ENCODE peak calls at places on chromosome 22, in six cellular contexts. One of them, this sample, is unnamed.

GRCh38 chr22:29202231-29203192 is 3.2 kb upstream of the EMID1 start:
- DNase-seq in coronary artery: no peak
- DNase-seq in AG10803: peak
- DNase-seq in endodermal cell: peak
- DNase-seq in AG04450: no peak
- DNase-seq in skeletal muscle cell: no peak
- DNase-seq in this sample: no peak

GRCh38 chr22:43152355-43153071 is 1.2 kb downstream of the TSPO start:
- DNase-seq in coronary artery: peak
- DNase-seq in AG10803: peak
- DNase-seq in endodermal cell: peak
- DNase-seq in AG04450: no peak
- DNase-seq in skeletal muscle cell: no peak
- DNase-seq in this sample: no peak

GRCh38 chr22:43173566-43173965 is 13.4 kb downstream of the TTLL12 start:
- DNase-seq in coronary artery: no peak
- DNase-seq in AG10803: no peak
- DNase-seq in endodermal cell: no peak
- DNase-seq in AG04450: no peak
- DNase-seq in skeletal muscle cell: no peak
- DNase-seq in this sample: no peak

GRCh38 chr22:29621761-29622526 is 18.5 kb downstream of the NF2 start:
- DNase-seq in coronary artery: no peak
- DNase-seq in AG10803: peak
- DNase-seq in endodermal cell: no peak
- DNase-seq in AG04450: peak
- DNase-seq in skeletal muscle cell: peak
- DNase-seq in this sample: peak

GRCh38 chr22:42604403-42604802 is 10.3 kb downstream of the POLDIP3 start:
- DNase-seq in coronary artery: no peak
- DNase-seq in AG10803: peak
- DNase-seq in endodermal cell: no peak
- DNase-seq in AG04450: no peak
- DNase-seq in skeletal muscle cell: no peak
- DNase-seq in this sample: no peak

GRCh38 chr22:27993774-27994350 is 74.8 kb upstream of the PITPNB start:
- DNase-seq in coronary artery: peak
- DNase-seq in AG10803: no peak
- DNase-seq in endodermal cell: no peak
- DNase-seq in AG04450: no peak
- DNase-seq in skeletal muscle cell: no peak
- DNase-seq in this sample: no peak

GRCh38 chr22:35376728-35377472 is 4.0 kb upstream of the HMOX1 start:
- DNase-seq in coronary artery: peak
- DNase-seq in AG10803: peak
- DNase-seq in endodermal cell: peak
- DNase-seq in AG04450: peak
- DNase-seq in skeletal muscle cell: peak
- DNase-seq in this sample: peak

GRCh38 chr22:30265851-30266444 is 703 bp downstream of the OSM start:
- DNase-seq in coronary artery: no peak
- DNase-seq in AG10803: no peak
- DNase-seq in endodermal cell: peak
- DNase-seq in AG04450: no peak
- DNase-seq in skeletal muscle cell: no peak
- DNase-seq in this sample: no peak

GRCh38 chr22:27682438-27682837 is 119.1 kb downstream of the MN1 start:
- DNase-seq in coronary artery: no peak
- DNase-seq in AG10803: no peak
- DNase-seq in endodermal cell: peak
- DNase-seq in AG04450: no peak
- DNase-seq in skeletal muscle cell: no peak
- DNase-seq in this sample: no peak

GRCh38 chr22:30308518-30309230 is 18.1 kb downstream of the TBC1D10A start:
- DNase-seq in coronary artery: no peak
- DNase-seq in AG10803: peak
- DNase-seq in endodermal cell: no peak
- DNase-seq in AG04450: no peak
- DNase-seq in skeletal muscle cell: no peak
- DNase-seq in this sample: no peak

GRCh38 chr22:29658171-29658570 is 54.7 kb downstream of the NF2 start:
- DNase-seq in coronary artery: no peak
- DNase-seq in AG10803: no peak
- DNase-seq in endodermal cell: no peak
- DNase-seq in AG04450: no peak
- DNase-seq in skeletal muscle cell: no peak
- DNase-seq in this sample: no peak

GRCh38 chr22:17971711-17972110 is 52.6 kb downstream of the MICAL3 start:
- DNase-seq in coronary artery: no peak
- DNase-seq in AG10803: no peak
- DNase-seq in endodermal cell: no peak
- DNase-seq in AG04450: no peak
- DNase-seq in skeletal muscle cell: no peak
- DNase-seq in this sample: no peak

GRCh38 chr22:24305260-24305692 is 34.6 kb downstream of the SPECC1L start:
- DNase-seq in coronary artery: no peak
- DNase-seq in AG10803: peak
- DNase-seq in endodermal cell: no peak
- DNase-seq in AG04450: no peak
- DNase-seq in skeletal muscle cell: no peak
- DNase-seq in this sample: no peak

DNA sequence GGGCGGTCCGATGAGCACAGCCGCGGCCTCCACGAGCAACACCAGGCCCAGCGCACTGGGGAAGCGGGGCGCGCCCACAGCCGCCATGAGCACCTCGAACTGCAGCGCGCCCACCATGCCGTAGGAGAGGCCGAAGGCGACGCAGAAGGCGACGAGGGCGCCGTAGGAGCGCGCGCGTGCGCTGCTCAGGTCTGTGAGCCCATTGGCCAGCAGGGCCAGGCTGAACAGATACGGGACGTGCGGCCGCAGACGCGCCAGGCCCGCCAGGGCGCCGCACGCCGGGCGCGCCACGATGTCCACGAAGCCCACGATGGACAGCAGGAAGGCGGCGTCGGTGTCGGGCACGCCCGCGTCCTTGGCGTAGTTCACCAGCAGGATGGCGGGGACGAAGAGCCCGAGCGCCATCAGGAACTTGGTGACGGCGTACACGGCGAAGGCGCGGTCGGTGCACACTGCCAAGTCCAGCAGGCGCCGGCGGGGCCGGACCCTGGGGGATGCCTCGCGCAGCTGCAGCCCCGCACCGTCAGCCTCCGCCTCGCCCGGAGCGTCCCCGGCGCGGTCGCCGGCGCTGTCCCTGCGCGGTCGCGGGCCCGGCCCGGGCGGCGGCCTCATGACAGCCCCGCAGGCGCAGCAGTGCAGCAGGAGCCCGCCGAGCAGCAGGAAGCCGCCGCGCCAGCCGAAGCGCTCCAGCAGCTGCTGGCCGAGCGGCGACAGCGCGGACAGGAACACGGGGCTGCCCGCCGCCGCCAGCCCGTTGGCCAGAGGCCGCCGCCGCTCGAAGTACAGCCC is 2.9 kb downstream of the SLC16A8 start:
- DNase-seq in coronary artery: no peak
- DNase-seq in AG10803: peak
- DNase-seq in endodermal cell: peak
- DNase-seq in AG04450: no peak
- DNase-seq in skeletal muscle cell: no peak
- DNase-seq in this sample: no peak
- H3K4me3 ChIP-seq in coronary artery: peak
- H3K4me3 ChIP-seq in AG10803: peak
- H3K4me3 ChIP-seq in endodermal cell: no peak
- H3K4me3 ChIP-seq in AG04450: peak
- H3K4me3 ChIP-seq in skeletal muscle cell: peak
- H3K4me3 ChIP-seq in this sample: no peak

GRCh38 chr22:46432164-46433068 is 96.9 kb downstream of the TRMU start:
- DNase-seq in coronary artery: no peak
- DNase-seq in AG10803: peak
- DNase-seq in endodermal cell: no peak
- DNase-seq in AG04450: no peak
- DNase-seq in skeletal muscle cell: no peak
- DNase-seq in this sample: no peak
- H3K4me3 ChIP-seq in coronary artery: peak
- H3K4me3 ChIP-seq in AG10803: peak
- H3K4me3 ChIP-seq in endodermal cell: no peak
- H3K4me3 ChIP-seq in AG04450: peak
- H3K4me3 ChIP-seq in skeletal muscle cell: peak
- H3K4me3 ChIP-seq in this sample: peak

GRCh38 chr22:32261306-32261705 is 6.2 kb upstream of the SLC5A4 start:
- DNase-seq in coronary artery: no peak
- DNase-seq in AG10803: no peak
- DNase-seq in endodermal cell: no peak
- DNase-seq in AG04450: no peak
- DNase-seq in skeletal muscle cell: no peak
- DNase-seq in this sample: no peak

GRCh38 chr22:32255726-32256125 is 579 bp upstream of the SLC5A4 start:
- DNase-seq in coronary artery: no peak
- DNase-seq in AG10803: no peak
- DNase-seq in endodermal cell: no peak
- DNase-seq in AG04450: no peak
- DNase-seq in skeletal muscle cell: no peak
- DNase-seq in this sample: no peak

GRCh38 chr22:32255217-32255616 is at the start of gene SLC5A4:
- DNase-seq in coronary artery: no peak
- DNase-seq in AG10803: no peak
- DNase-seq in endodermal cell: no peak
- DNase-seq in AG04450: no peak
- DNase-seq in skeletal muscle cell: no peak
- DNase-seq in this sample: no peak

DNA sequence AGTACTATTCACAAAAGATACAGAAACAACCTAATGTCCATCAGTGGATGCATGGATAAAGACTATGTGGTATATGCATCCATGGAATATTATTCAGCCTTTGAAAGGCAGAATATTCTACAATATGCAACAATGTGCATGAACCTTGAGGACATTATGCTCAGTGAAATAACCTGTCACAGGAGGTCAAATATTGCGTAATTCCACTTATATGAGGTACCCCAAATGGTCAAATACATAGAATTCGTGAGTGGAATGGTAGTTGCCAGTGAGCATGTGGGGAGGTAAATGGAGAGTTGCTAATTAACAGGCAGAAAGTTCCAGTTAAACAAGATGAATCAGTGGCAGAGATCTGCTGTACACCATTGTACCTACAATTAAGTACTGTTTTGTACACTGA is 3.6 kb upstream of the SLC5A4 start:
- DNase-seq in coronary artery: no peak
- DNase-seq in AG10803: no peak
- DNase-seq in endodermal cell: no peak
- DNase-seq in AG04450: no peak
- DNase-seq in skeletal muscle cell: no peak
- DNase-seq in this sample: no peak
- H3K4me3 ChIP-seq in coronary artery: no peak
- H3K4me3 ChIP-seq in AG10803: no peak
- H3K4me3 ChIP-seq in endodermal cell: no peak
- H3K4me3 ChIP-seq in AG04450: no peak
- H3K4me3 ChIP-seq in skeletal muscle cell: no peak
- H3K4me3 ChIP-seq in this sample: no peak

GRCh38 chr22:44331881-44332714 is 19.3 kb upstream of the SHISAL1 start:
- DNase-seq in coronary artery: no peak
- DNase-seq in AG10803: peak
- DNase-seq in endodermal cell: peak
- DNase-seq in AG04450: no peak
- DNase-seq in skeletal muscle cell: no peak
- DNase-seq in this sample: no peak
- H3K4me3 ChIP-seq in coronary artery: peak
- H3K4me3 ChIP-seq in AG10803: peak
- H3K4me3 ChIP-seq in endodermal cell: peak
- H3K4me3 ChIP-seq in AG04450: peak
- H3K4me3 ChIP-seq in skeletal muscle cell: peak
- H3K4me3 ChIP-seq in this sample: peak

DNA sequence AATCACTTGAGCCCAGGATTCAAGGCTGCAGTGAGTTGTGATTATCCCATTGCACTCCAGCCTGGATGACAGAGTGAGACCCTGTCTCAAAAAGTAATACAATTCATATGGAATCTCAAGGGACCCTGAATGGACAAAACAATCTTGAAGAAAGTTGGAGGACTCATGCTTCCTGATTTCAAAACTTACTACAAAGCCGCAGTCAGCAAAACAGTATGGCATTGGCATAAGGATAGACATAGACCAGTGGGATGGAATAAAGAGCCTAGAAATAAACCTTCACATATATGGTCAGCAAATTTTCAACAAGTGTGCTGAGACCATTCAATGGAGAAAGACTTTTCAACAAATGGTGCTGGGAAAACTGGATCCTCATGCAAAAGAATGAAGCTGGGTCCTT is 2.5 kb downstream of the SELENOO start:
- DNase-seq in coronary artery: no peak
- DNase-seq in AG10803: no peak
- DNase-seq in endodermal cell: no peak
- DNase-seq in AG04450: no peak
- DNase-seq in skeletal muscle cell: no peak
- DNase-seq in this sample: no peak
- H3K4me3 ChIP-seq in coronary artery: no peak
- H3K4me3 ChIP-seq in AG10803: no peak
- H3K4me3 ChIP-seq in endodermal cell: no peak
- H3K4me3 ChIP-seq in AG04450: no peak
- H3K4me3 ChIP-seq in skeletal muscle cell: no peak
- H3K4me3 ChIP-seq in this sample: no peak

DNA sequence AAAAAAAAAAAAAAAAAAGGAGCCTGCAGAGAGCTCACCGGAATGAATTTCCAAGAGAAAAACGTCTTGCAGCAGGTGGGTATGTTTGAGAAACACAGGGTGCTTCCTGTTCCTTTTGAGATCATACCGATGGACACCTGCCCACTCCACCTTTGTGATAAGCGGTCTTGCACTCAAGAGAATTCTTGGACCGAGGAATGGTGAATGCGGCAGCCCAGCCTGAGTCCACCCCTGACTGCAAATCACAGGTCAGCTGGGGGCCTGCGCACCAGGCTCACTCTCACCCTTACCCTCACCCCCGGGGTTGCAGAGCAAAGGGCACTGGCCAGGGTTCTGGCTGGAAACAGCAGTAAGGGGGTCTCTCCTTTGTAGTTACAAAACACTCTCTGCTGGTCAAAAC is 16.8 kb upstream of the TEF start:
- DNase-seq in coronary artery: no peak
- DNase-seq in AG10803: no peak
- DNase-seq in endodermal cell: no peak
- DNase-seq in AG04450: no peak
- DNase-seq in skeletal muscle cell: no peak
- DNase-seq in this sample: no peak
- H3K4me3 ChIP-seq in coronary artery: no peak
- H3K4me3 ChIP-seq in AG10803: no peak
- H3K4me3 ChIP-seq in endodermal cell: no peak
- H3K4me3 ChIP-seq in AG04450: no peak
- H3K4me3 ChIP-seq in skeletal muscle cell: no peak
- H3K4me3 ChIP-seq in this sample: no peak

GRCh38 chr22:21643533-21644357 is 1.6 kb downstream of the SDF2L1 start:
- DNase-seq in coronary artery: no peak
- DNase-seq in AG10803: no peak
- DNase-seq in endodermal cell: no peak
- DNase-seq in AG04450: no peak
- DNase-seq in skeletal muscle cell: no peak
- DNase-seq in this sample: no peak
- H3K4me3 ChIP-seq in coronary artery: peak
- H3K4me3 ChIP-seq in AG10803: no peak
- H3K4me3 ChIP-seq in endodermal cell: peak
- H3K4me3 ChIP-seq in AG04450: peak
- H3K4me3 ChIP-seq in skeletal muscle cell: peak
- H3K4me3 ChIP-seq in this sample: peak